ENCODE peak calls at places on chromosomes 6 and 20, in eight cellular contexts. B is endothelial cell, C is GM06990, U is choroid plexus epithelial cell, K is Peyer's patch, Y is AG04449, L is AG04450, D is kidney. I is an unnamed sample.

GRCh38 chr6:146997062-146997461 is 207.2 kb upstream of the STXBP5 start:
- DNase-seq in B (no peak), C (no peak), U (peak; percentile 88), K (no peak), Y (no peak), L (peak; percentile 51), D (no peak), I (no peak)

GRCh38 chr6:126335210-126335609 is 4.7 kb upstream of the CENPW start:
- DNase-seq in B (no peak), C (no peak), U (peak; percentile 4), K (no peak), Y (no peak), L (no peak), D (no peak), I (no peak)

GRCh38 chr20:38406476-38406875 is 28.7 kb downstream of the SNHG17 start:
- DNase-seq in B (no peak), C (no peak), U (no peak), K (peak; percentile 36), Y (no peak), L (no peak), D (no peak), I (no peak)

GRCh38 chr6:147618927-147619326 is 110.4 kb downstream of the SAMD5 start:
- DNase-seq in B (no peak), C (no peak), U (peak; percentile 87), K (no peak), Y (no peak), L (no peak), D (no peak), I (no peak)

GRCh38 chr6:158803733-158804143 is 15.4 kb downstream of the EZR start:
- DNase-seq in B (peak; percentile 27), C (peak; percentile 50), U (peak; percentile 64), K (peak; percentile 89), Y (no peak), L (no peak), D (no peak), I (peak; percentile 45)

GRCh38 chr20:52490715-52491430 is 299.3 kb upstream of the ZFP64 start:
- DNase-seq in B (no peak), C (no peak), U (peak; percentile 86), K (no peak), Y (peak; percentile 97), L (peak; percentile 85), D (no peak), I (no peak)

GRCh38 chr6:44064089-44064947 is 62.9 kb downstream of the MRPL14 start:
- DNase-seq in B (no peak), C (no peak), U (peak; percentile 92), K (peak; percentile 67), Y (peak; percentile 95), L (peak; percentile 86), D (no peak), I (peak; percentile 42)

GRCh38 chr6:40845588-40845987 is 193.4 kb downstream of the UNC5CL start:
- DNase-seq in B (peak; percentile 67), C (peak; percentile 3), U (peak; percentile 74), K (no peak), Y (no peak), L (peak; percentile 11), D (no peak), I (no peak)

GRCh38 chr20:61644387-61645076 is 392.5 kb downstream of the CDH4 start:
- DNase-seq in B (no peak), C (no peak), U (peak; percentile 6), K (no peak), Y (no peak), L (no peak), D (no peak), I (no peak)

GRCh38 chr6:117327149-117328004 is 62.0 kb downstream of the VGLL2 start:
- DNase-seq in B (no peak), C (no peak), U (no peak), K (no peak), Y (no peak), L (no peak), D (no peak), I (no peak)

GRCh38 chr20:60372282-60372681 is 414.1 kb downstream of the CDH26 start:
- DNase-seq in B (no peak), C (no peak), U (no peak), K (no peak), Y (no peak), L (no peak), D (no peak), I (no peak)

GRCh38 chr6:87702589-87702945 is 534 bp upstream of the AKIRIN2 start:
- DNase-seq in B (no peak), C (no peak), U (peak; percentile 84), K (no peak), Y (no peak), L (no peak), D (no peak), I (peak; percentile 49)

GRCh38 chr6:90096818-90097217 is 199.8 kb downstream of the BACH2 start:
- DNase-seq in B (no peak), C (no peak), U (no peak), K (no peak), Y (no peak), L (no peak), D (no peak), I (no peak)
- TF ChIP-seq CTCF in B (no peak), C (no peak), U (no peak), K (no peak), Y (no peak), L (no peak), D (no peak), I (no peak)

GRCh38 chr6:38774933-38775707 is 60.0 kb downstream of the DNAH8 start:
- DNase-seq in B (no peak), C (peak; percentile 37), U (no peak), K (no peak), Y (no peak), L (no peak), D (no peak), I (no peak)

GRCh38 chr6:38776515-38776914 is 61.4 kb downstream of the DNAH8 start:
- DNase-seq in B (no peak), C (no peak), U (peak; percentile 60), K (no peak), Y (peak; percentile 16), L (no peak), D (no peak), I (no peak)

GRCh38 chr6:38775870-38776269 is 60.8 kb downstream of the DNAH8 start:
- DNase-seq in B (no peak), C (peak; percentile 71), U (no peak), K (no peak), Y (peak; percentile 16), L (no peak), D (no peak), I (peak; percentile 32)

GRCh38 chr6:38771111-38771694 is 56.1 kb downstream of the DNAH8 start:
- DNase-seq in B (no peak), C (no peak), U (peak; percentile 43), K (no peak), Y (no peak), L (no peak), D (no peak), I (no peak)

DNA sequence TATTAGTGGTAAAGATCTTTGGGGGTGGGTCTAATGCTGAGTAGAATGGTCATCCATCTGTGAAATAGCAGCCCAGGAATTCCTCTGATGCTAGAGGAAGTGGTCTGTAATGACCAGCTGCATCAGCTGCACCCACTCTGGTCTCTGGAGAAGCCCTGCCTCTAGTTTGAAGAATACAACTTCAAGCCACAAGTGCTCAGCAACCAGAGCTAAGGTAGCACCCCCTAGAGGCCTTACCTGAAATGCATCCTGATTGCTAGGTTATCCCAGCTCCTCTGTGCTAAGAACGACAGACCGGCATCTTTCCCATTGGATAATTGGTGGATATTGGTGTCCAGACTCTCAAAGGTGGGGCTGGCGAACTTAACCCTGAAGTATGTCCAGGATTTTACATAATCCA is 58.2 kb downstream of the DNAH8 start:
- DNase-seq in B (peak; percentile 31), C (no peak), U (no peak), K (no peak), Y (no peak), L (no peak), D (no peak), I (peak; percentile 22)
- TF ChIP-seq CTCF in B (peak; percentile 30), C (peak; percentile 60), U (peak; percentile 55), K (peak; percentile 33), Y (no peak), L (peak; percentile 12), D (no peak), I (peak; percentile 69)

GRCh38 chr6:107656883-107657282 is 167.0 kb downstream of the SOBP start:
- DNase-seq in B (no peak), C (no peak), U (no peak), K (no peak), Y (no peak), L (no peak), D (no peak), I (no peak)

GRCh38 chr6:107658920-107659879 is 164.9 kb downstream of the SCML4 start:
- DNase-seq in B (no peak), C (peak; percentile 57), U (peak; percentile 57), K (no peak), Y (no peak), L (no peak), D (no peak), I (no peak)

GRCh38 chr6:107657373-107657754 is 166.7 kb downstream of the SCML4 start:
- DNase-seq in B (no peak), C (peak; percentile 57), U (no peak), K (no peak), Y (no peak), L (no peak), D (no peak), I (no peak)

GRCh38 chr6:107656381-107656780 is 166.5 kb downstream of the SOBP start:
- DNase-seq in B (no peak), C (no peak), U (peak; percentile 9), K (no peak), Y (no peak), L (no peak), D (no peak), I (no peak)

DNA sequence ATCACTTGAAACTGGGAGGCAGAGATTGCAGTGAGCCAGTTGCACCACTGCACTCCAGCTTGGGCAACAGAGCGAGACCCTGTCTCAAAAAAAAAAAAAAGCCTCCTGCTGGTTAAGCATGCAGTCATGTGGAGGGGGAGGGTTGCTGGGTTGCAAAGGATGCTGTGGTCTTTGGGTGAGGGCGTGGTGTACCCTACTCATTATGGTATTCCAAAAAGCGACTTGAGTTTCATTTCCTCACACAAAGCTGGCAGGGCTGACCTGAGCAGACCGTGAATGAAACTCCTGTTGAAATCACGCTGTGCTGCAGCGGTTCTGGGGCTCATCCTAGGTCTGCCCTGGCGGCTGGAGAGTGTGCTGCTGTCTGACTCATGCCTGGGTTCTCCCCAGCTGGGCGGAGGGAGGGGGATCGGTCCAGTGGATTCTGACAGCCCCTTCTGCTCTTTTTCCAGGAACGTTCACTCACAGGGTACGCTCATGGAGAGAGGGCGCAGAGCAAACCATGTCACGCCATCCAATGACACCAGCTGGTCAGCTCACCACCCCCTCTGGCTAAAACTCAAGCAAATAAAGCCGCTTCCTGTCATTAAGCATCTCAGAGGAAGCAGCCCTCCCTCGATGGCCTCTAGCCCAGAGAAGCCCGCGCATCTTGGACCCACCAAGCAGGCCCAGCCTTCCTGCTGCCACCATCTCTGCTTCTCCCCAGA is 166.2 kb downstream of the SCML4 start:
- DNase-seq in B (no peak), C (peak; percentile 91), U (peak; percentile 88), K (peak; percentile 91), Y (no peak), L (peak; percentile 64), D (peak; percentile 92), I (peak; percentile 64)
- TF ChIP-seq CTCF in B (no peak), C (peak; percentile 11), U (peak; percentile 64), K (no peak), Y (no peak), L (peak; percentile 58), D (no peak), I (no peak)

DNA sequence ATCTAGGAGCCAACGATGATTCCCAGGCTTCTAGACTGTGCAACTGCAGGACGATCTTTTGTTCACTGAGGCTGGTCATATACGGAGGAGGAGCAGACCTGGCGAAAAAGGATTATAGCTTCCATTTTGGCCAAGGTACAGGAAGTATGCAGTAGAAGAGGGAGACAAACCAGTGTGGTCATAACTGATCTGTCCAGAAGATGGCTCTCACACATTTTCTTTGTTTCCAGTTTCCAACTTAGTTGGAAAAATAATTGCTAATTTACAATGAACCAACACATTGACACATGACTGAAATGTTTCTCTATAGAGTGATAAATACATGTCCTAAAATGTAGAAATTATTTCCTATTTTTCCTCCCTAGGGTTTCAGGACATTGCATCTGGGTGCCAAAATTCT is 364.1 kb upstream of the BTBD3 start:
- DNase-seq in B (no peak), C (no peak), U (peak; percentile 51), K (no peak), Y (no peak), L (no peak), D (no peak), I (no peak)
- TF ChIP-seq CTCF in B (no peak), C (no peak), U (peak; percentile 63), K (no peak), Y (peak; percentile 22), L (peak; percentile 54), D (no peak), I (no peak)